ENCODE peak calls at places on chromosomes 7 and 10, in nine cellular contexts. H is sigmoid colon, X is coronary artery, C is body of pancreas, F is mammary epithelial cell, Q is K562, Y is cardiac fibroblast, R is bronchial epithelial cell, W is ascending aorta. T is an unnamed sample.

GRCh38 chr7:44124822-44125202 is 1.5 kb upstream of the POLD2 start:
- DNase-seq in X (no peak), Y (no peak), R (no peak), F (no peak), H (no peak), W (no peak), Q (no peak), C (no peak), T (no peak)

GRCh38 chr7:95690367-95690947 is 81.9 kb upstream of the DYNC1I1 start:
- DNase-seq in R (peak; percentile 48), W (no peak), F (peak; percentile 40), X (no peak), Q (peak; percentile 23), Y (peak; percentile 65), H (no peak), C (no peak), T (peak; percentile 55)

GRCh38 chr10:35794703-35795102 is 152.6 kb upstream of the FZD8 start:
- DNase-seq in Y (peak; percentile 18), H (no peak), R (no peak), Q (no peak), C (no peak), W (no peak), X (no peak), F (no peak), T (no peak)

GRCh38 chr7:4208586-4208985 is 473.5 kb upstream of the FOXK1 start:
- DNase-seq in X (no peak), Y (no peak), R (no peak), F (no peak), H (no peak), W (no peak), C (no peak), Q (no peak), T (no peak)

GRCh38 chr7:102467581-102468415 is 3.0 kb downstream of the LRWD1 start:
- DNase-seq in R (no peak), Q (no peak), H (peak; percentile 63), X (no peak), F (no peak), C (no peak), W (no peak), Y (no peak), T (no peak)

GRCh38 chr7:41701068-41701467 is 1.8 kb downstream of the INHBA start:
- DNase-seq in W (no peak), R (no peak), Q (no peak), H (no peak), C (no peak), F (no peak), X (no peak), Y (no peak), T (no peak)

GRCh38 chr7:157263156-157263555 is 73.6 kb upstream of the DNAJB6 start:
- DNase-seq in X (no peak), H (peak; percentile 46), R (no peak), F (no peak), Y (no peak), C (no peak), W (no peak), Q (no peak), T (no peak)

GRCh38 chr7:156432018-156432417 is 208.6 kb upstream of the RNF32 start:
- DNase-seq in X (no peak), Q (no peak), C (no peak), W (no peak), F (no peak), H (no peak), Y (no peak), R (no peak), T (no peak)

GRCh38 chr7:91913612-91914011 is 27.1 kb upstream of the AKAP9 start:
- DNase-seq in W (no peak), Y (peak; percentile 68), R (peak; percentile 19), F (no peak), Q (no peak), H (no peak), X (no peak), C (no peak), T (peak; percentile 32)

GRCh38 chr10:4470231-4470840 is 355.7 kb upstream of the AKR1E2 start:
- DNase-seq in C (no peak), H (no peak), X (no peak), W (no peak), R (peak; percentile 74), F (peak; percentile 13), Q (no peak), Y (peak; percentile 85), T (peak; percentile 88)

GRCh38 chr7:30562498-30562897 is 32.2 kb upstream of the GARS1 start:
- DNase-seq in C (no peak), H (no peak), Q (no peak), R (no peak), X (no peak), W (no peak), F (no peak), Y (peak; percentile 73), T (peak; percentile 33)

GRCh38 chr10:71837085-71837827 is 13.8 kb downstream of the PSAP start:
- DNase-seq in C (no peak), Y (peak; percentile 18), F (peak; percentile 45), W (no peak), R (no peak), H (no peak), X (no peak), Q (no peak), T (no peak)
- TF ChIP-seq CTCF in C (no peak), Y (peak; percentile 34), F (peak; percentile 31), W (no peak), R (peak; percentile 38), H (no peak), X (no peak), Q (peak; percentile 92), T (peak; percentile 10)

GRCh38 chr7:27605283-27605682 is 57.4 kb downstream of the HIBADH start:
- DNase-seq in X (no peak), F (no peak), C (no peak), Q (no peak), R (no peak), H (no peak), W (no peak), Y (no peak), T (no peak)

GRCh38 chr7:27602766-27603165 is 59.9 kb downstream of the HIBADH start:
- DNase-seq in C (no peak), R (no peak), X (no peak), H (no peak), F (no peak), Y (peak; percentile 4), Q (no peak), W (no peak), T (no peak)

GRCh38 chr7:27601217-27601616 is 61.5 kb downstream of the HIBADH start:
- DNase-seq in W (no peak), C (no peak), X (no peak), Y (no peak), R (no peak), Q (no peak), H (no peak), F (no peak), T (no peak)

GRCh38 chr7:27605689-27606269 is 56.9 kb downstream of the HIBADH start:
- DNase-seq in H (no peak), C (no peak), Q (no peak), F (peak; percentile 23), Y (peak; percentile 51), X (no peak), W (no peak), R (peak; percentile 40), T (no peak)

DNA sequence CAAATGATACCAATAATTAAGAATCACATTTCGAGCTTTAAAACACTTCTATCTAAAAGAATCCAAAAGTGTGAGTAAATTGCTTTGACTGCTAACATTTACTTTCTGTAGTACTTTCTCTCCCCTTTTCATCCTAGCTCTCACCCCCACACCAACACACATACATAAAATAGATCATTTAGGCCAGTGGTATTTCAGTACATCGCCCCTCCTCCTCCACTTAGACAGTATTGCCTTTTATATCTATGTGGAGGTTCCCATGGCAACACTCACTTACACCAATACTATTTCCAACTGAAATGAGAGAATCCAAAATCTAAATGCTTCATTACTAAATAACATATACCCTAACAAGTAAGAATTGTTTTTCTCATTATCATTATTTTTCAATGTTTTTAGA is 58.9 kb downstream of the HIBADH start:
- DNase-seq in X (no peak), Y (peak; percentile 12), C (no peak), Q (no peak), F (no peak), W (no peak), H (no peak), R (no peak), T (no peak)
- H3K4me3 ChIP-seq in X (no peak overlapping the region), Y (no peak overlapping the region), C (no peak overlapping the region), Q (no peak overlapping the region), F (no peak overlapping the region), W (no peak overlapping the region), H (no peak overlapping the region), R (no peak overlapping the region), T (no peak overlapping the region)

GRCh38 chr7:113289140-113289740 is 170.9 kb upstream of the SMIM30 start:
- DNase-seq in X (no peak), C (no peak), R (peak; percentile 55), H (no peak), Y (peak; percentile 50), W (no peak), F (peak; percentile 64), Q (no peak), T (peak; percentile 47)
- TF ChIP-seq CTCF in X (peak; percentile 15), C (peak; percentile 24), R (peak; percentile 70), H (peak; percentile 36), Y (peak; percentile 64), W (peak; percentile 25), F (peak; percentile 84), Q (peak; percentile 74), T (peak; percentile 82)

DNA sequence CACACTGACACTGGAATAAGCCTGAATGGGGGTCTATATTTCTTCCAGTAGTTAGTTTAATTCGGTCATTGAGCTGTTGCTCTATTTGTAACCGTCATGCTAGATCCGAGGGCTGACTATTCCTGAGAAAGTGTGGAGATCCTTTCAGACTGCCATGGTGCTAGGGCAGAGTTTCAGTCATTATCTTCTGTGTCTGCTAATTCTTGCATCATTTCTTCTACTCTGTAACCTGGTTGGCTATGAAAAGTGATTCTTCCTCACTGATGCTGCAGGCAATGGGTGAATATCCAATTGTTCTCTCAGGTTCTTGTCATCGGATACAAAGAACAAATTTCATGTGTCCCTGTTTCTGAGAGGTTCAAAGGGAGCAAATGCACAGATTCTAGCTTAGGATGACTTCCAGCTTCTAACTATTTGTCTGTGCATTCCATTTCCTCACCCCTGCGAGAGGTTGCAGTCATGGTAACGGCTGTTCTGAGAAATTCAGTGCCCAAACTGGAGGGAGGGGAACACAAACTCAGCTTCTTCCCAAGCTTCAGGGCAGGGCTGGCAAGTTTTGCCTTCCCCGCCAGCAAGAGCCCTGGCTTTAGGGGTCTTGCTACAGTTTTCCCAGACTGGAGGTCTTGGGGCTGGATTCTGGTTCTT is 11.0 kb downstream of the FAS start:
- DNase-seq in Q (no peak), X (no peak), C (no peak), H (no peak), Y (peak; percentile 69), W (no peak), F (no peak), R (no peak), T (peak; percentile 18)
- H3K4me3 ChIP-seq in Q (no peak overlapping the region), X (peak overlapping the region; percentile 48), C (no peak overlapping the region), H (no peak overlapping the region), Y (no peak overlapping the region), W (no peak overlapping the region), F (no peak overlapping the region), R (no peak overlapping the region), T (no peak overlapping the region)